ENCODE peak calls at places on chromosomes 3 and 15, in seven cellular contexts. One of them, this sample, is unnamed.

GRCh38 chr15:80689716-80690115 is 5.4 kb upstream of the ABHD17C start:
- DNase-seq in Caki2: no peak
- DNase-seq in stimulated activated CD8-positive, alpha-beta memory T cell treated with anti-CD3 and anti-CD28 coated beads, Interleukin-2, amount 100 ng/mL, for 48 hours: no peak
- DNase-seq in mammary epithelial cell: no peak
- DNase-seq in GM06990: no peak
- DNase-seq in NCI-H774: no peak
- DNase-seq in CD4-positive, alpha-beta T cell: no peak
- DNase-seq in this sample: no peak

GRCh38 chr3:45112939-45113338 is 33.2 kb downstream of the CDCP1 start:
- DNase-seq in stimulated activated CD8-positive, alpha-beta memory T cell treated with anti-CD3 and anti-CD28 coated beads, Interleukin-2, amount 100 ng/mL, for 48 hours: no peak
- DNase-seq in NCI-H774: no peak
- DNase-seq in Caki2: no peak
- DNase-seq in CD4-positive, alpha-beta T cell: no peak
- DNase-seq in GM06990: no peak
- DNase-seq in mammary epithelial cell: no peak
- DNase-seq in this sample: no peak

GRCh38 chr3:62587579-62588031 is 214.3 kb upstream of the FEZF2 start:
- DNase-seq in stimulated activated CD8-positive, alpha-beta memory T cell treated with anti-CD3 and anti-CD28 coated beads, Interleukin-2, amount 100 ng/mL, for 48 hours: no peak
- DNase-seq in Caki2: no peak
- DNase-seq in NCI-H774: no peak
- DNase-seq in GM06990: no peak
- DNase-seq in CD4-positive, alpha-beta T cell: no peak
- DNase-seq in mammary epithelial cell: peak
- DNase-seq in this sample: no peak

GRCh38 chr3:192862408-192863385 is 55.0 kb downstream of the MB21D2 start:
- DNase-seq in stimulated activated CD8-positive, alpha-beta memory T cell treated with anti-CD3 and anti-CD28 coated beads, Interleukin-2, amount 100 ng/mL, for 48 hours: no peak
- DNase-seq in Caki2: no peak
- DNase-seq in mammary epithelial cell: no peak
- DNase-seq in GM06990: no peak
- DNase-seq in NCI-H774: no peak
- DNase-seq in CD4-positive, alpha-beta T cell: no peak
- DNase-seq in this sample: no peak

GRCh38 chr3:61872077-61872706 is 310.8 kb downstream of the PTPRG start:
- DNase-seq in GM06990: no peak
- DNase-seq in NCI-H774: peak
- DNase-seq in Caki2: no peak
- DNase-seq in stimulated activated CD8-positive, alpha-beta memory T cell treated with anti-CD3 and anti-CD28 coated beads, Interleukin-2, amount 100 ng/mL, for 48 hours: no peak
- DNase-seq in CD4-positive, alpha-beta T cell: no peak
- DNase-seq in mammary epithelial cell: no peak
- DNase-seq in this sample: no peak

GRCh38 chr3:99710094-99710493 is 71.7 kb downstream of the COL8A1 start:
- DNase-seq in Caki2: no peak
- DNase-seq in CD4-positive, alpha-beta T cell: no peak
- DNase-seq in mammary epithelial cell: no peak
- DNase-seq in stimulated activated CD8-positive, alpha-beta memory T cell treated with anti-CD3 and anti-CD28 coated beads, Interleukin-2, amount 100 ng/mL, for 48 hours: no peak
- DNase-seq in NCI-H774: no peak
- DNase-seq in GM06990: no peak
- DNase-seq in this sample: no peak

GRCh38 chr3:31724681-31725080 is 192.0 kb downstream of the STT3B start:
- DNase-seq in Caki2: no peak
- DNase-seq in NCI-H774: no peak
- DNase-seq in GM06990: no peak
- DNase-seq in mammary epithelial cell: peak
- DNase-seq in CD4-positive, alpha-beta T cell: no peak
- DNase-seq in stimulated activated CD8-positive, alpha-beta memory T cell treated with anti-CD3 and anti-CD28 coated beads, Interleukin-2, amount 100 ng/mL, for 48 hours: no peak
- DNase-seq in this sample: peak

GRCh38 chr15:69154684-69155083 is 5.8 kb upstream of the GLCE start:
- DNase-seq in GM06990: no peak
- DNase-seq in mammary epithelial cell: peak
- DNase-seq in stimulated activated CD8-positive, alpha-beta memory T cell treated with anti-CD3 and anti-CD28 coated beads, Interleukin-2, amount 100 ng/mL, for 48 hours: no peak
- DNase-seq in CD4-positive, alpha-beta T cell: no peak
- DNase-seq in NCI-H774: no peak
- DNase-seq in Caki2: no peak
- DNase-seq in this sample: no peak

GRCh38 chr15:71532994-71533393 is 277.4 kb upstream of the NR2E3 start:
- DNase-seq in GM06990: no peak
- DNase-seq in Caki2: peak
- DNase-seq in CD4-positive, alpha-beta T cell: no peak
- DNase-seq in mammary epithelial cell: peak
- DNase-seq in stimulated activated CD8-positive, alpha-beta memory T cell treated with anti-CD3 and anti-CD28 coated beads, Interleukin-2, amount 100 ng/mL, for 48 hours: no peak
- DNase-seq in NCI-H774: peak
- DNase-seq in this sample: peak

GRCh38 chr15:80059786-80060489 is 462 bp downstream of the ZFAND6 start:
- DNase-seq in stimulated activated CD8-positive, alpha-beta memory T cell treated with anti-CD3 and anti-CD28 coated beads, Interleukin-2, amount 100 ng/mL, for 48 hours: peak
- DNase-seq in mammary epithelial cell: peak
- DNase-seq in NCI-H774: peak
- DNase-seq in Caki2: peak
- DNase-seq in GM06990: no peak
- DNase-seq in CD4-positive, alpha-beta T cell: peak
- DNase-seq in this sample: peak

GRCh38 chr3:10185804-10186762 is 21.4 kb downstream of the IRAK2 start:
- DNase-seq in mammary epithelial cell: no peak
- DNase-seq in Caki2: no peak
- DNase-seq in GM06990: no peak
- DNase-seq in NCI-H774: no peak
- DNase-seq in CD4-positive, alpha-beta T cell: no peak
- DNase-seq in stimulated activated CD8-positive, alpha-beta memory T cell treated with anti-CD3 and anti-CD28 coated beads, Interleukin-2, amount 100 ng/mL, for 48 hours: no peak
- DNase-seq in this sample: no peak

GRCh38 chr15:94324835-94325767 is 93.7 kb downstream of the MCTP2 start:
- DNase-seq in GM06990: no peak
- DNase-seq in NCI-H774: no peak
- DNase-seq in Caki2: no peak
- DNase-seq in CD4-positive, alpha-beta T cell: no peak
- DNase-seq in stimulated activated CD8-positive, alpha-beta memory T cell treated with anti-CD3 and anti-CD28 coated beads, Interleukin-2, amount 100 ng/mL, for 48 hours: no peak
- DNase-seq in mammary epithelial cell: no peak
- DNase-seq in this sample: no peak

GRCh38 chr3:46664971-46665762 is 28.3 kb downstream of the ALS2CL start:
- DNase-seq in stimulated activated CD8-positive, alpha-beta memory T cell treated with anti-CD3 and anti-CD28 coated beads, Interleukin-2, amount 100 ng/mL, for 48 hours: no peak
- DNase-seq in NCI-H774: no peak
- DNase-seq in GM06990: no peak
- DNase-seq in mammary epithelial cell: no peak
- DNase-seq in Caki2: no peak
- DNase-seq in CD4-positive, alpha-beta T cell: no peak
- DNase-seq in this sample: no peak

GRCh38 chr15:90306560-90306959 is 41.1 kb downstream of the NGRN start:
- DNase-seq in stimulated activated CD8-positive, alpha-beta memory T cell treated with anti-CD3 and anti-CD28 coated beads, Interleukin-2, amount 100 ng/mL, for 48 hours: no peak
- DNase-seq in GM06990: no peak
- DNase-seq in CD4-positive, alpha-beta T cell: no peak
- DNase-seq in Caki2: no peak
- DNase-seq in NCI-H774: no peak
- DNase-seq in mammary epithelial cell: no peak
- DNase-seq in this sample: peak

GRCh38 chr15:100383302-100384107 is 41.7 kb upstream of the ADAMTS17 start:
- DNase-seq in mammary epithelial cell: peak
- DNase-seq in stimulated activated CD8-positive, alpha-beta memory T cell treated with anti-CD3 and anti-CD28 coated beads, Interleukin-2, amount 100 ng/mL, for 48 hours: no peak
- DNase-seq in CD4-positive, alpha-beta T cell: no peak
- DNase-seq in Caki2: peak
- DNase-seq in NCI-H774: peak
- DNase-seq in GM06990: no peak
- DNase-seq in this sample: no peak

GRCh38 chr15:82183121-82184031 is 79.2 kb downstream of the EFL1 start:
- DNase-seq in Caki2: no peak
- DNase-seq in stimulated activated CD8-positive, alpha-beta memory T cell treated with anti-CD3 and anti-CD28 coated beads, Interleukin-2, amount 100 ng/mL, for 48 hours: no peak
- DNase-seq in mammary epithelial cell: peak
- DNase-seq in GM06990: no peak
- DNase-seq in NCI-H774: no peak
- DNase-seq in CD4-positive, alpha-beta T cell: no peak
- DNase-seq in this sample: no peak

GRCh38 chr3:32945136-32945535 is 6.3 kb upstream of the CCR4 start:
- DNase-seq in stimulated activated CD8-positive, alpha-beta memory T cell treated with anti-CD3 and anti-CD28 coated beads, Interleukin-2, amount 100 ng/mL, for 48 hours: no peak
- DNase-seq in mammary epithelial cell: peak
- DNase-seq in Caki2: no peak
- DNase-seq in CD4-positive, alpha-beta T cell: no peak
- DNase-seq in GM06990: no peak
- DNase-seq in NCI-H774: no peak
- DNase-seq in this sample: no peak

GRCh38 chr15:77187751-77188464 is 117.0 kb upstream of the TSPAN3 start:
- DNase-seq in CD4-positive, alpha-beta T cell: no peak
- DNase-seq in NCI-H774: no peak
- DNase-seq in stimulated activated CD8-positive, alpha-beta memory T cell treated with anti-CD3 and anti-CD28 coated beads, Interleukin-2, amount 100 ng/mL, for 48 hours: no peak
- DNase-seq in GM06990: peak
- DNase-seq in mammary epithelial cell: peak
- DNase-seq in Caki2: no peak
- DNase-seq in this sample: peak

GRCh38 chr3:172512363-172512762 is 10.9 kb downstream of the TNFSF10 start:
- DNase-seq in GM06990: peak
- DNase-seq in Caki2: no peak
- DNase-seq in NCI-H774: no peak
- DNase-seq in mammary epithelial cell: no peak
- DNase-seq in CD4-positive, alpha-beta T cell: peak
- DNase-seq in stimulated activated CD8-positive, alpha-beta memory T cell treated with anti-CD3 and anti-CD28 coated beads, Interleukin-2, amount 100 ng/mL, for 48 hours: peak
- DNase-seq in this sample: no peak

GRCh38 chr3:71816141-71816540 is 31.2 kb upstream of the PROK2 start:
- DNase-seq in NCI-H774: no peak
- DNase-seq in mammary epithelial cell: peak
- DNase-seq in Caki2: no peak
- DNase-seq in CD4-positive, alpha-beta T cell: no peak
- DNase-seq in GM06990: no peak
- DNase-seq in stimulated activated CD8-positive, alpha-beta memory T cell treated with anti-CD3 and anti-CD28 coated beads, Interleukin-2, amount 100 ng/mL, for 48 hours: no peak
- DNase-seq in this sample: no peak

GRCh38 chr3:134211797-134212196 is 38.9 kb downstream of the RYK start:
- DNase-seq in mammary epithelial cell: peak
- DNase-seq in Caki2: no peak
- DNase-seq in NCI-H774: no peak
- DNase-seq in stimulated activated CD8-positive, alpha-beta memory T cell treated with anti-CD3 and anti-CD28 coated beads, Interleukin-2, amount 100 ng/mL, for 48 hours: no peak
- DNase-seq in CD4-positive, alpha-beta T cell: no peak
- DNase-seq in GM06990: no peak
- DNase-seq in this sample: peak

GRCh38 chr15:95162069-95162468 is 930.7 kb downstream of the MCTP2 start:
- DNase-seq in mammary epithelial cell: peak
- DNase-seq in stimulated activated CD8-positive, alpha-beta memory T cell treated with anti-CD3 and anti-CD28 coated beads, Interleukin-2, amount 100 ng/mL, for 48 hours: no peak
- DNase-seq in Caki2: no peak
- DNase-seq in GM06990: no peak
- DNase-seq in NCI-H774: no peak
- DNase-seq in CD4-positive, alpha-beta T cell: no peak
- DNase-seq in this sample: no peak

GRCh38 chr15:82858932-82859331 is 49.5 kb downstream of the WHAMM start:
- DNase-seq in Caki2: no peak
- DNase-seq in CD4-positive, alpha-beta T cell: no peak
- DNase-seq in NCI-H774: no peak
- DNase-seq in stimulated activated CD8-positive, alpha-beta memory T cell treated with anti-CD3 and anti-CD28 coated beads, Interleukin-2, amount 100 ng/mL, for 48 hours: no peak
- DNase-seq in GM06990: no peak
- DNase-seq in mammary epithelial cell: no peak
- DNase-seq in this sample: no peak

GRCh38 chr3:50128001-50128400 is 27.1 kb upstream of the SEMA3F start:
- DNase-seq in GM06990: no peak
- DNase-seq in mammary epithelial cell: no peak
- DNase-seq in NCI-H774: no peak
- DNase-seq in stimulated activated CD8-positive, alpha-beta memory T cell treated with anti-CD3 and anti-CD28 coated beads, Interleukin-2, amount 100 ng/mL, for 48 hours: no peak
- DNase-seq in Caki2: no peak
- DNase-seq in CD4-positive, alpha-beta T cell: no peak
- DNase-seq in this sample: no peak

GRCh38 chr3:118262800-118263402 is 771.7 kb downstream of the IGSF11 start:
- DNase-seq in Caki2: no peak
- DNase-seq in mammary epithelial cell: peak
- DNase-seq in NCI-H774: no peak
- DNase-seq in stimulated activated CD8-positive, alpha-beta memory T cell treated with anti-CD3 and anti-CD28 coated beads, Interleukin-2, amount 100 ng/mL, for 48 hours: no peak
- DNase-seq in CD4-positive, alpha-beta T cell: no peak
- DNase-seq in GM06990: no peak
- DNase-seq in this sample: no peak

GRCh38 chr3:153221748-153222162 is 59.7 kb downstream of the RAP2B start:
- DNase-seq in CD4-positive, alpha-beta T cell: peak
- DNase-seq in NCI-H774: no peak
- DNase-seq in GM06990: peak
- DNase-seq in Caki2: no peak
- DNase-seq in mammary epithelial cell: peak
- DNase-seq in stimulated activated CD8-positive, alpha-beta memory T cell treated with anti-CD3 and anti-CD28 coated beads, Interleukin-2, amount 100 ng/mL, for 48 hours: peak
- DNase-seq in this sample: peak

GRCh38 chr15:69783211-69783610 is 314.5 kb downstream of the TLE3 start:
- DNase-seq in mammary epithelial cell: no peak
- DNase-seq in stimulated activated CD8-positive, alpha-beta memory T cell treated with anti-CD3 and anti-CD28 coated beads, Interleukin-2, amount 100 ng/mL, for 48 hours: no peak
- DNase-seq in Caki2: no peak
- DNase-seq in NCI-H774: no peak
- DNase-seq in GM06990: no peak
- DNase-seq in CD4-positive, alpha-beta T cell: no peak
- DNase-seq in this sample: no peak

GRCh38 chr3:163779396-163780344 is 1298.6 kb downstream of the SI start:
- DNase-seq in stimulated activated CD8-positive, alpha-beta memory T cell treated with anti-CD3 and anti-CD28 coated beads, Interleukin-2, amount 100 ng/mL, for 48 hours: no peak
- DNase-seq in GM06990: no peak
- DNase-seq in mammary epithelial cell: no peak
- DNase-seq in NCI-H774: peak
- DNase-seq in Caki2: no peak
- DNase-seq in CD4-positive, alpha-beta T cell: no peak
- DNase-seq in this sample: no peak

GRCh38 chr3:164486150-164486549 is 592.1 kb downstream of the SI start:
- DNase-seq in CD4-positive, alpha-beta T cell: no peak
- DNase-seq in mammary epithelial cell: no peak
- DNase-seq in stimulated activated CD8-positive, alpha-beta memory T cell treated with anti-CD3 and anti-CD28 coated beads, Interleukin-2, amount 100 ng/mL, for 48 hours: no peak
- DNase-seq in Caki2: no peak
- DNase-seq in GM06990: no peak
- DNase-seq in NCI-H774: no peak
- DNase-seq in this sample: no peak

GRCh38 chr15:80588801-80589200 is 106.3 kb upstream of the ABHD17C start:
- DNase-seq in stimulated activated CD8-positive, alpha-beta memory T cell treated with anti-CD3 and anti-CD28 coated beads, Interleukin-2, amount 100 ng/mL, for 48 hours: no peak
- DNase-seq in CD4-positive, alpha-beta T cell: no peak
- DNase-seq in NCI-H774: peak
- DNase-seq in mammary epithelial cell: peak
- DNase-seq in GM06990: no peak
- DNase-seq in Caki2: no peak
- DNase-seq in this sample: no peak

GRCh38 chr15:87401986-87402385 is 854.6 kb downstream of the NTRK3 start:
- DNase-seq in NCI-H774: no peak
- DNase-seq in Caki2: no peak
- DNase-seq in CD4-positive, alpha-beta T cell: no peak
- DNase-seq in GM06990: no peak
- DNase-seq in mammary epithelial cell: no peak
- DNase-seq in stimulated activated CD8-positive, alpha-beta memory T cell treated with anti-CD3 and anti-CD28 coated beads, Interleukin-2, amount 100 ng/mL, for 48 hours: no peak
- DNase-seq in this sample: no peak

GRCh38 chr3:11477286-11477935 is 166.3 kb downstream of the VGLL4 start:
- DNase-seq in CD4-positive, alpha-beta T cell: no peak
- DNase-seq in mammary epithelial cell: peak
- DNase-seq in Caki2: no peak
- DNase-seq in stimulated activated CD8-positive, alpha-beta memory T cell treated with anti-CD3 and anti-CD28 coated beads, Interleukin-2, amount 100 ng/mL, for 48 hours: no peak
- DNase-seq in NCI-H774: no peak
- DNase-seq in GM06990: no peak
- DNase-seq in this sample: no peak

GRCh38 chr3:134347516-134347915 is 26.7 kb downstream of the AMOTL2 start:
- DNase-seq in Caki2: no peak
- DNase-seq in mammary epithelial cell: no peak
- DNase-seq in CD4-positive, alpha-beta T cell: no peak
- DNase-seq in NCI-H774: no peak
- DNase-seq in stimulated activated CD8-positive, alpha-beta memory T cell treated with anti-CD3 and anti-CD28 coated beads, Interleukin-2, amount 100 ng/mL, for 48 hours: no peak
- DNase-seq in GM06990: no peak
- DNase-seq in this sample: no peak

GRCh38 chr3:130933801-130934345 is 40.0 kb downstream of the ATP2C1 start:
- DNase-seq in stimulated activated CD8-positive, alpha-beta memory T cell treated with anti-CD3 and anti-CD28 coated beads, Interleukin-2, amount 100 ng/mL, for 48 hours: no peak
- DNase-seq in Caki2: no peak
- DNase-seq in mammary epithelial cell: peak
- DNase-seq in GM06990: no peak
- DNase-seq in NCI-H774: no peak
- DNase-seq in CD4-positive, alpha-beta T cell: no peak
- DNase-seq in this sample: no peak

GRCh38 chr3:63912768-63913588 is 795 bp upstream of the SCAANT1 start:
- DNase-seq in mammary epithelial cell: peak
- DNase-seq in CD4-positive, alpha-beta T cell: peak
- DNase-seq in GM06990: no peak
- DNase-seq in NCI-H774: no peak
- DNase-seq in Caki2: peak
- DNase-seq in stimulated activated CD8-positive, alpha-beta memory T cell treated with anti-CD3 and anti-CD28 coated beads, Interleukin-2, amount 100 ng/mL, for 48 hours: peak
- DNase-seq in this sample: peak

GRCh38 chr3:11764931-11765363 is 81.7 kb downstream of the TAMM41 start:
- DNase-seq in NCI-H774: no peak
- DNase-seq in mammary epithelial cell: peak
- DNase-seq in Caki2: peak
- DNase-seq in GM06990: no peak
- DNase-seq in CD4-positive, alpha-beta T cell: no peak
- DNase-seq in stimulated activated CD8-positive, alpha-beta memory T cell treated with anti-CD3 and anti-CD28 coated beads, Interleukin-2, amount 100 ng/mL, for 48 hours: peak
- DNase-seq in this sample: no peak

GRCh38 chr3:155983834-155984474 is 113.5 kb downstream of the GMPS start:
- DNase-seq in stimulated activated CD8-positive, alpha-beta memory T cell treated with anti-CD3 and anti-CD28 coated beads, Interleukin-2, amount 100 ng/mL, for 48 hours: no peak
- DNase-seq in mammary epithelial cell: no peak
- DNase-seq in GM06990: no peak
- DNase-seq in NCI-H774: no peak
- DNase-seq in CD4-positive, alpha-beta T cell: no peak
- DNase-seq in Caki2: no peak
- DNase-seq in this sample: no peak

GRCh38 chr3:99365979-99366378 is 272.4 kb upstream of the COL8A1 start:
- DNase-seq in stimulated activated CD8-positive, alpha-beta memory T cell treated with anti-CD3 and anti-CD28 coated beads, Interleukin-2, amount 100 ng/mL, for 48 hours: no peak
- DNase-seq in mammary epithelial cell: no peak
- DNase-seq in CD4-positive, alpha-beta T cell: no peak
- DNase-seq in GM06990: no peak
- DNase-seq in NCI-H774: no peak
- DNase-seq in Caki2: no peak
- DNase-seq in this sample: no peak

This sample was measured in GM13976.